ENCODE peak calls at places on chromosome 6, in four cellular contexts. H is GM12878, R is HepG2, M is H1. S is an unnamed sample.

GRCh38 chr6:81895511-81896185 is 143.2 kb upstream of the TENT5A start:
- DNase-seq in H (no peak), R (peak), M (no peak), S (no peak)

GRCh38 chr6:11143394-11144371 is 32.2 kb upstream of the ERVFRD-1 start:
- DNase-seq in H (no peak), R (peak), M (no peak), S (peak)

GRCh38 chr6:105601541-105602174 is 198.8 kb upstream of the PREP start:
- DNase-seq in H (peak), R (peak), M (no peak), S (peak)

GRCh38 chr6:33277663-33278391 is 904 bp downstream of the B3GALT4 start:
- DNase-seq in H (no peak), R (no peak), M (peak), S (peak)

GRCh38 chr6:7523922-7524321 is 17.5 kb upstream of the DSP start:
- DNase-seq in H (no peak), R (no peak), M (no peak), S (no peak)

GRCh38 chr6:89978749-89979145 is 84.5 kb downstream of the GJA10 start:
- DNase-seq in H (no peak), R (no peak), M (no peak), S (no peak)

GRCh38 chr6:120615238-120615637 is 719.0 kb downstream of the TBC1D32 start:
- DNase-seq in H (no peak), R (no peak), M (no peak), S (no peak)

GRCh38 chr6:135750081-135750480 is 101.4 kb upstream of the PDE7B start:
- DNase-seq in H (no peak), R (no peak), M (no peak), S (no peak)

DNA sequence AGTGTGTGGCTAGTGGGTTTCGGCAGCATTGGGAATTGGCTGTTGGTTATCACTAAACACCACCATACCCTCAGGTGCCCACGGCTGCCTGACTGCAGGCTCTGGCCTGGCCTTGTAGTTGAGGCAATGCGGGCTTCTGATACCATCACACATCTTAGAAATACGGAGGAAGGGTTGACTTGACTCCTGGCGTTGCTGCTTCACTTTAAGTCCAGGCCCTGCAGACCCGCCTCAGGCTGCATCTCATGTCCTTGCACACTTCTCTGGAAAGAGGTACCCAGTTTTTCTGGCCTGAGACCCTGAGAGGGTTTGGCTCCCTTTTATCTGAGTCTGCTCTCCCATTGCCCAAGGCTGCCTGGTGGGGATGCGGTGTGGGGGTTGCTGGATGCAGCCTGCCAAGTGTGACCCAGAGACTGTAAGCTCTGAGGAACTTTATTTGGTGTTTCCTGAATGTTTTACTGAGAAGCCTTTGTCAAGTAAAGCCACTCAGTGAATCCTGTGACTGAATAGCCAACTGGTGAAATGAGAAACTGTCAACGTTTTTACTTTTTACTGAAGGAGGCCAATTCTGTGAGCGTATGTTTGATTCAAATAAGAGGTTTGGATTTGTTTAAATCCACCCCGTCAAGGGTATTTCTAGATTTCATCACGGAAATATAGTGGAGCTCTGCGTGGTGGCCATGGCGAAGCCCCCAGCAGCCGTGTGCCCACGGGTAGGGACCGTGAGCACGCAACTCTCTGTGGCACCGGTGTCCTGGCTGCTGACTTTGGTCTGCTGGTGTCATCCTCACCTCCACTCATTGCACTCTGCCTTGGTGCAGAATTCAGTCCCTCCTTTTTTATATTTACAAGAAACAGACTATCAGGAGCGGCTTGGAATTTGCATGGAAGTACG is 160.1 kb downstream of the DTNBP1 start:
- DNase-seq in H (no peak), R (no peak), M (no peak), S (no peak)
- TF ChIP-seq BRCA1 in H (no peak), R (no peak), M (no peak), S (no peak)

DNA sequence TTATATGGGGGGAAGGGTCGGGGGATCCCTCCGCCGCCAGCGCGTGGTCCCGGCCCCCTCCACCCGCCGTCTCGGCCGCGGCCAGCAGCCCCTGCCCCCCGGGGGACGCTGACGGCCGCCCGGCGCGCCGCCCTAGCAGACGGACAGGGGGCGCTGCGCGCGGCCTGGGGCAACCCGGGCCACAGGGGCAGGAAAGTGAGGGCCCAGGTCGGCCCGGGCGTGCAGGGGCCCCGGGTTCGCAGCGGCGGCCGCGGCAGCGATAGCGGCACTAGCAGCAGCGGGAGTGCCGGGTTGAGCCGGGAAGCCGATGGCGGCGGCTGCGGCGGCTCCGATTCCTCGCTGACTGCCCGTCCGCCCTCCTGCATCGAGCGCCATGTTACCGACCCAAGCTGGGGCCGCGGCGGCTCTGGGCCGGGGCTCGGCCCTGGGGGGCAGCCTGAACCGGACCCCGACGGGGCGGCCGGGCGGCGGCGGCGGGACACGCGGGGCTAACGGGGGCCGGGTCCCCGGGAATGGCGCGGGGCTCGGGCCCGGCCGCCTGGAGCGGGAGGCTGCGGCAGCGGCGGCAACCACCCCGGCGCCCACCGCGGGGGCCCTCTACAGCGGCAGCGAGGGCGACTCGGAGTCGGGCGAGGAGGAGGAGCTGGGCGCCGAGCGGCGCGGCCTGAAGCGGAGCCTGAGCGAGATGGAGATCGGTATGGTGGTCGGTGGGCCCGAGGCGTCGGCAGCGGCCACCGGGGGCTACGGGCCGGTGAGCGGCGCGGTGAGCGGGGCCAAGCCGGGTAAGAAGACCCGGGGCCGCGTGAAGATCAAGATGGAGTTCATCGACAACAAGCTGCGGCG is 436 bp downstream of the SRF start:
- DNase-seq in H (no peak), R (no peak), M (peak), S (peak)
- TF ChIP-seq EP300 in H (peak), R (peak), M (no peak), S (peak)

GRCh38 chr6:123655520-123656306 is 19.0 kb upstream of the TRDN start:
- DNase-seq in H (no peak), R (no peak), M (no peak), S (no peak)
- TF ChIP-seq BRCA1 in H (no peak), R (no peak), M (no peak), S (no peak)

GRCh38 chr6:86122086-86122485 is 479.4 kb upstream of the SYNCRIP start:
- DNase-seq in H (no peak), R (no peak), M (no peak), S (no peak)
- TF ChIP-seq EP300 in H (no peak), R (no peak), M (no peak), S (no peak)

S was measured in K562.